ENCODE peak calls at places on chromosomes 7 and 10, in five cellular contexts. F is tibial nerve, O is heart left ventricle, P is breast epithelium, C is body of pancreas. H is an unnamed sample.

GRCh38 chr10:71766717-71767419 is 6.5 kb downstream of the VSIR start:
- DNase-seq in F (peak; percentile 71), O (peak; percentile 79), P (no peak), C (peak; percentile 69), H (peak; percentile 29)

GRCh38 chr10:131536676-131537075 is 225.2 kb upstream of the TCERG1L start:
- DNase-seq in F (no peak), O (no peak), P (no peak), C (no peak), H (no peak)

GRCh38 chr10:73577788-73578187 is 13.4 kb downstream of the USP54 start:
- DNase-seq in F (peak; percentile 59), O (peak; percentile 76), P (peak; percentile 75), C (peak; percentile 91), H (peak; percentile 96)

GRCh38 chr7:85191383-85191782 is 4.5 kb upstream of the SEMA3D start:
- DNase-seq in F (no peak), O (no peak), P (no peak), C (no peak), H (no peak)

GRCh38 chr7:1092806-1093505 is 5.0 kb downstream of the GPER1 start:
- DNase-seq in F (no peak), O (no peak), P (no peak), C (no peak), H (no peak)

GRCh38 chr10:97765201-97765600 is 6.6 kb downstream of the SFRP5 start:
- DNase-seq in F (no peak), O (no peak), P (no peak), C (peak; percentile 43), H (no peak)

GRCh38 chr7:123494193-123494796 is 40.1 kb downstream of the IQUB start:
- DNase-seq in F (peak; percentile 58), O (no peak), P (no peak), C (peak; percentile 54), H (no peak)

GRCh38 chr10:35372329-35372728 is 36.0 kb downstream of the CCNY start:
- DNase-seq in F (no peak), O (peak; percentile 70), P (no peak), C (peak; percentile 15), H (peak; percentile 70)

GRCh38 chr7:22952306-22953011 is 61.5 kb downstream of the HYCC1 start:
- DNase-seq in F (no peak), O (no peak), P (no peak), C (no peak), H (no peak)

GRCh38 chr7:111499027-111499426 is 63.3 kb downstream of the IMMP2L start:
- DNase-seq in F (no peak), O (no peak), P (no peak), C (no peak), H (no peak)

GRCh38 chr7:116726149-116726548 is 54.2 kb downstream of the MET start:
- DNase-seq in F (no peak), O (no peak), P (no peak), C (no peak), H (no peak)

GRCh38 chr7:75534727-75535307 is 42.7 kb downstream of the SPDYE5 start:
- DNase-seq in F (no peak), O (no peak), P (no peak), C (no peak), H (no peak)

GRCh38 chr10:1600861-1601260 is 136.5 kb downstream of the ADARB2 start:
- DNase-seq in F (no peak), O (no peak), P (no peak), C (no peak), H (no peak)

DNA sequence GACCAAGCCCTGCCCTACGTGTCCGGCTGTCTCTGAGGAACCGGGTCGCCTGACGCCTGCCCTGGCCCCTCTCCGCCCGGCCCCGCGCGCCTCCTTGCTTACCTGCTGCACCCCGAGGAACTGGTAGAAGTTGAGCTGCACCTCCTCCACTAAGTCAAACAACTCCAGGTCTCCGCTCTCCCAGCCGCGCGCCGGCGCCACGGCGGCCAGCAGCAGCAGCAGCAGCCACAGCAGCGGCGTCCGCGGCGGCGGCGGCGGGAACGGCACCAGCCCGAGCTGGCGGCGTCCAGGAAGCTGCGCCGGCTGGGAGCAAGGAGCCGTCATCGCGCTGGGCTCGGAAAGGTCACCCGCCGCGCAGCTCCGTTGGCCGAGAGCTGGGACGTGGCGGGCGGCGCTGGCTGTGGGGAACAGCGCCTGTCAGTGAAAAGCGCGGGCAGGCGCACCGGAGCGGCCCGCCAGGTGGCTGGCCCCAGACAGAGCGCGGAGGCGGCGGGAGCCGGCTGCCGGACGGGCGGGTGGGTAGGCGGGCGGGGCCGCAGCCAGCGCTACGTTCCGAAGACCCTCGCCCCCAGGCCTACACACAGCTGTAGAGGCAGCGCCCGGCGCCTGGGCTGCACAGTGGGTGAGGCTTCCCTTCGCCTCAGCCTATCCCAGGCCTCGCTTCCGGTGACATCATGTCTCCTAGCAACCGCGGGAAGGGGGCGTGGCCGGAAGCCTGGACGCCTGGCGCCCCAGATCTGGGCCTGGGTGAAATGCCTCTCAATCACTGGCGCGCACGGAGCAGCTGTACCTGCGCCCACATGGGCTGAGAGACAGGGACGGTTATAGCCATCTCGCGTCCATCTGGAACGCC is at the start of gene DNAJC1:
- DNase-seq in F (peak; percentile 100), O (peak; percentile 98), P (peak; percentile 98), C (peak; percentile 99), H (peak; percentile 99)
- TF ChIP-seq POLR2A in F (peak; percentile 92), O (peak; percentile 95), P (no peak), C (peak; percentile 95), H (peak; percentile 88)

DNA sequence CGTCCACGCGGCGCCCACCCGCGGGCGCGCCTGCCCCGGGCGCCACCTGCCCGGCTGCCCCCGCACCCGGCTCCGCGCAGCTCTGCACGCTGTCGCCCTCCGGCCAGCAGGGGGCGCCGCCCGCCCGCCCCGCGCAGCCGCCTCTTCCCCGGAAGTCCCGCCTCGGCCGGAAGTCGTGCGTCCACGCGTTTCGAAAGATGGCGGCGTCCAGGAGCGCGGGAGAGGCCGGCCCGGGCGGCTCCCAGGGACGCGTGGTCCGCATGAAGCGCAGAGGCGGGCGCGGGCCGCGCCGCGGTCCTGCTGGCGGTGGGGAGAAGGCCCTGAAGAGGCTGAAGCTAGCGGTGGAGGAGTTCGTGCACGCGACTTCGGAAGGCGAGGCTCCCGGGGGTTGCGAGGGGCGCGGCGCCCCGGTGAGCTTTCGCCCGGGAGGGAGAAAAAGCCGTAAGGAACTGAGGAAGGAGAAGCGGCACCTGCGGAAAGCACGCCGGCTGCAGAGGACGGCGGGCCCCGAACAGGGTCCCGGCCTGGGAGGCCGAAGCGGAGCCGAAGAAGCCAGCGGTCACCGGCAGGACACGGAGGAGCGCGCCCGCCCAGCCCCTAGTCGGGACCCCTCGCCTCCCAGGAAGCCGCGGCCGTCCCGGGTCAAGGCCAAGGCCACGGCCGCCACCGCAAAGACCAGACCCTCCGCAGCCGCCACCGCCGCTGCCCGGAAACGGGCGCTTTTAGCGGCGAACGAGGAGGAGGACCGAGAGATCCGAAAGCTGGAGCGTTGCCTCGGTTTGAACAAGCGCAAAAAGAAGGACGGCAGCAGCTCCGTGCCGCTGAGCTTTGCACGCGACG is at the start of gene NOM1:
- DNase-seq in F (peak; percentile 79), O (peak; percentile 93), P (peak; percentile 86), C (peak; percentile 88), H (peak; percentile 85)
- TF ChIP-seq POLR2A in F (peak; percentile 49), O (peak; percentile 55), P (no peak), C (no peak), H (peak; percentile 65)

DNA sequence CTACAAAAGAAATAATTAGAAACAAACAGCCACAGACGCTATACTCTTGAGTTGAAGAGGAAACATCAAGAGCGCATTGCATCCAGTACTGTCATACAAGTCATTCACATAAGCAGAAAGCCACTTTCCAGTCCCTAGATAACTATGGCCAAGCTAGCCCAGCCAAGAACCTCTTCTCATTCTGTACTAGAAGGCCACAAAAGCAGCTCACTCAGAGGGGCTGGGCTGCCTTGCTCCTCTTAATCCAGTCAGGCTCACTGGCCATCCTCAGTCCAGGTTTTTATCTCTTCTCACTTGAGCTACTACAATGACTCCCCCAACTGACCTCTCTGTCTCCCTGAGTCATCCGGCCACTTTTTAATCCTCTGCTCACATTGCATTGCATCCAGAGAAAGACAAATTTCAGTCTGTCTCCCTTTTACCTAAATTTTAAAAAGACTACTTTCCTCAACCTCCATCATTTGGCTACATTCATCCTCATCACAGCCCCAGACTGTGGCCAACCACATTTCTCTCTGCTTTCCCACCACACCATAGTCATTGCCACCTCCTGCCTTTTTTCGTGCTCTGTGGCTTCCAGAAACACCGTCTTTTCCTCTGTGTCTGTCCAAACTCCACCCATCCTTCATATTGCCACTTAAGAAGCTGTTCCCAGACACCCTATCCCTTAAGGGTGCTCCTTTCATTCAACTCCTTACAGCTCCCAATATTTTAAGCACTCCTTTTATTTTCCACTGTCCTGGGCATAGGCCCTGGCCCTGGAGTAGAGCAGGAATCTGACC is 25.0 kb downstream of the PPP1R3C start:
- DNase-seq in F (no peak), O (peak; percentile 35), P (no peak), C (no peak), H (no peak)
- TF ChIP-seq POLR2A in F (no peak), O (no peak), P (no peak), C (no peak), H (no peak)

DNA sequence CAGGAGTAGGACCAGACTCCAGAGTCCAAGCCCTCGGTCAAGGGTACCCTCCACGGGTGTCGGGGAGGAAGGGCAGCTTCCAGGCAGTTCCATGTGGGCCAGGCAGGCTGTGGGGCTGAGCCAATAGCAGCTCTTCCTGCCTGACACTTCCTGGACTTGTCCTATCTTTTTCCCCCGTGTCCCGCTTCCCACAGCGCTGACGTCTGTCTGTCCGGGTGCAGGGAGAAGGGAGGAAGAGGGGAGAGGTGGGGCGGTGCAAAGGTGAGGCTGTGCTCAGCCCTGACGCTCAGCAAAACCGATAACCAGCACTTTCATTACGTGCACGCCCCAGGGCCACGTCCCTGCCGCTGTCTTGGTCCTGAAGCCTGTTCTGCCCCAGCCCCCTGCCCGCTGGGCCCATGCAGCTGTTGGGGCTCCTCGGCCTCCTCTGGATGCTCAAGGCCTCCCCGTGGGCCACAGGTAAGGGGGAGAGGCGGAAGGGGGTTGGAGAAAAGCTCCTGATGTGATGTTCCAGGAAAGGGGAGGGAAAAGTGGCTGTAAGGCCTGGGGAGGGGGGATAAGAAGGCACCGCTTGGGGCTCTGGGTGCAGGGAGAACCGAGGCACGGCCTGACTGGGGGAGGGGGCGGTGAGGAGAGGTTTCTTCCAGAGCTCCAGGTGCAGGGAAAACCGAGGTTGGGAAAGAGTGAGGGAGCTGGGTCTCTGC is at the start of gene MUC3A:
- DNase-seq in F (no peak), O (peak; percentile 52), P (no peak), C (no peak), H (no peak)
- TF ChIP-seq POLR2A in F (no peak), O (no peak), P (no peak), C (no peak), H (no peak)

GRCh38 chr10:68900427-68901105 is 549 bp upstream of the DDX50 start:
- DNase-seq in F (no peak), O (peak; percentile 83), P (no peak), C (no peak), H (no peak)
- TF ChIP-seq POLR2A in F (peak; percentile 53), O (peak; percentile 43), P (no peak), C (no peak), H (peak; percentile 72)

DNA sequence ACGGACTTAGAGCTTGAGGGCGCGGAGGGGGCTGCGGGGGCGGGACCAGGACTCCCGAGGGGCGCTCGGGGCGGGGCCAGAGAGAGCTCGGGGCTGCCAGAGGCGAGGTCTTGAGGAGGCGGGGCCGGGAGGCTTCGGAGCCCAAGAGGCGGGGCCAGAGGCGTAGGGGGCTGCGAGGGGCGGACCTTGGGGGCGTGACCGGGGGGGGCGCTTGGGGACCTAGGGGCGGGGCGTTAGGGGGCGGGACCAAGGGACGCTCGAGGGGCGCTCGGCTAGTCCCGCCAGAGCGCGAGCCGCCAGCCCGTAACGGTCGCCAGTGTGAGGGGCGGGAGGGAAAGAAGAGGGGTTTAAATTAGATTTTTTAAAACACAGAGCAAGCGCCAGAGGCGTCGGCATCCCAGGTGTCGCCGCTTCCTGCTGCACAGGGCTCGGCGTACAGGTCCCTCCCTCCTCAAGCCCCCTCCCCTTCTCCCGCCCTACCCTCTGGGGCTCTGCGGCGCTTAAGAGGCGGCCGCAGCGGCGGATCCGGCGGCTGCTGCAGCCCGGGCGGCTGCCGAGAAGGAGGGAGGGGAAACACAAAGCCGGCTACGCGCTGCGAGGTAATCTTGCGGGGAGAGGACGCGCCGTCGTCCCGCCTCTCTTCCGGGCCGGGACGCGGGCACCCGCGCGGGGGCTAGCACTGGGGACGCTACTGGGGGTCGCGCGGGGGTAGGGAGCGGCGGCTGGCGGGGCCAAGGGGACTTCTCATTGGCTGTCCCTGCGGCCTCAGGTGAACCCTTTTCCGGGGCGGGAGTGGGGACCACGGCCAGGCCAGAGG is at the start of gene ADD3:
- DNase-seq in F (peak; percentile 89), O (peak; percentile 96), P (peak; percentile 86), C (peak; percentile 92), H (peak; percentile 95)
- TF ChIP-seq POLR2A in F (peak; percentile 69), O (peak; percentile 79), P (no peak), C (peak; percentile 64), H (no peak)

H was measured in thyroid gland.